ENCODE peak calls at places on chromosomes 12 and 14, in six cellular contexts. One of them, this sample, is unnamed.

GRCh38 chr12:52285172-52285745 is 6.1 kb downstream of the KRT81 start:
- DNase-seq in activated naive CD4-positive, alpha-beta T cell: no peak
- DNase-seq in AG10803: peak
- DNase-seq in amygdala: no peak
- DNase-seq in stimulated activated CD8-positive, alpha-beta memory T cell treated with anti-CD3 and anti-CD28 coated beads, Interleukin-2, amount 100 ng/mL, for 1 hour: no peak
- DNase-seq in HS-5: peak
- DNase-seq in this sample: no peak

GRCh38 chr12:12562016-12562483 is 613 bp downstream of the DUSP16 start:
- DNase-seq in activated naive CD4-positive, alpha-beta T cell: no peak
- DNase-seq in AG10803: peak
- DNase-seq in amygdala: peak
- DNase-seq in stimulated activated CD8-positive, alpha-beta memory T cell treated with anti-CD3 and anti-CD28 coated beads, Interleukin-2, amount 100 ng/mL, for 1 hour: no peak
- DNase-seq in HS-5: no peak
- DNase-seq in this sample: no peak

GRCh38 chr12:122876724-122877123 is 19.2 kb downstream of the VPS37B start:
- DNase-seq in activated naive CD4-positive, alpha-beta T cell: no peak
- DNase-seq in AG10803: no peak
- DNase-seq in amygdala: no peak
- DNase-seq in stimulated activated CD8-positive, alpha-beta memory T cell treated with anti-CD3 and anti-CD28 coated beads, Interleukin-2, amount 100 ng/mL, for 1 hour: no peak
- DNase-seq in HS-5: no peak
- DNase-seq in this sample: no peak

GRCh38 chr12:91704446-91704845 is 441.2 kb downstream of the BTG1 start:
- DNase-seq in activated naive CD4-positive, alpha-beta T cell: no peak
- DNase-seq in AG10803: no peak
- DNase-seq in amygdala: no peak
- DNase-seq in stimulated activated CD8-positive, alpha-beta memory T cell treated with anti-CD3 and anti-CD28 coated beads, Interleukin-2, amount 100 ng/mL, for 1 hour: no peak
- DNase-seq in HS-5: no peak
- DNase-seq in this sample: no peak

GRCh38 chr12:42446761-42447160 is 120.8 kb downstream of the PPHLN1 start:
- DNase-seq in activated naive CD4-positive, alpha-beta T cell: no peak
- DNase-seq in AG10803: no peak
- DNase-seq in amygdala: no peak
- DNase-seq in stimulated activated CD8-positive, alpha-beta memory T cell treated with anti-CD3 and anti-CD28 coated beads, Interleukin-2, amount 100 ng/mL, for 1 hour: no peak
- DNase-seq in HS-5: no peak
- DNase-seq in this sample: no peak

GRCh38 chr14:31410048-31410654 is 10.2 kb downstream of the HEATR5A start:
- DNase-seq in activated naive CD4-positive, alpha-beta T cell: no peak
- DNase-seq in AG10803: no peak
- DNase-seq in amygdala: no peak
- DNase-seq in stimulated activated CD8-positive, alpha-beta memory T cell treated with anti-CD3 and anti-CD28 coated beads, Interleukin-2, amount 100 ng/mL, for 1 hour: no peak
- DNase-seq in HS-5: no peak
- DNase-seq in this sample: no peak

GRCh38 chr12:20404576-20405346 is 36.4 kb downstream of the PDE3A start:
- DNase-seq in activated naive CD4-positive, alpha-beta T cell: no peak
- DNase-seq in AG10803: no peak
- DNase-seq in amygdala: no peak
- DNase-seq in stimulated activated CD8-positive, alpha-beta memory T cell treated with anti-CD3 and anti-CD28 coated beads, Interleukin-2, amount 100 ng/mL, for 1 hour: no peak
- DNase-seq in HS-5: peak
- DNase-seq in this sample: no peak

GRCh38 chr12:74441872-74442271 is 95.8 kb upstream of the ATXN7L3B start:
- DNase-seq in activated naive CD4-positive, alpha-beta T cell: no peak
- DNase-seq in AG10803: no peak
- DNase-seq in amygdala: no peak
- DNase-seq in stimulated activated CD8-positive, alpha-beta memory T cell treated with anti-CD3 and anti-CD28 coated beads, Interleukin-2, amount 100 ng/mL, for 1 hour: no peak
- DNase-seq in HS-5: no peak
- DNase-seq in this sample: no peak

GRCh38 chr14:29262979-29263378 is 496.4 kb downstream of the FOXG1 start:
- DNase-seq in activated naive CD4-positive, alpha-beta T cell: no peak
- DNase-seq in AG10803: no peak
- DNase-seq in amygdala: no peak
- DNase-seq in stimulated activated CD8-positive, alpha-beta memory T cell treated with anti-CD3 and anti-CD28 coated beads, Interleukin-2, amount 100 ng/mL, for 1 hour: no peak
- DNase-seq in HS-5: no peak
- DNase-seq in this sample: no peak

GRCh38 chr14:71202881-71203280 is 295.6 kb downstream of the PCNX1 start:
- DNase-seq in activated naive CD4-positive, alpha-beta T cell: no peak
- DNase-seq in AG10803: peak
- DNase-seq in amygdala: no peak
- DNase-seq in stimulated activated CD8-positive, alpha-beta memory T cell treated with anti-CD3 and anti-CD28 coated beads, Interleukin-2, amount 100 ng/mL, for 1 hour: no peak
- DNase-seq in HS-5: no peak
- DNase-seq in this sample: no peak

GRCh38 chr12:50971946-50972345 is 19.6 kb downstream of the HIGD1C start:
- DNase-seq in activated naive CD4-positive, alpha-beta T cell: no peak
- DNase-seq in AG10803: peak
- DNase-seq in amygdala: no peak
- DNase-seq in stimulated activated CD8-positive, alpha-beta memory T cell treated with anti-CD3 and anti-CD28 coated beads, Interleukin-2, amount 100 ng/mL, for 1 hour: no peak
- DNase-seq in HS-5: peak
- DNase-seq in this sample: no peak

GRCh38 chr14:104003616-104004015 is 61.3 kb upstream of the RD3L start:
- DNase-seq in activated naive CD4-positive, alpha-beta T cell: no peak
- DNase-seq in AG10803: no peak
- DNase-seq in amygdala: no peak
- DNase-seq in stimulated activated CD8-positive, alpha-beta memory T cell treated with anti-CD3 and anti-CD28 coated beads, Interleukin-2, amount 100 ng/mL, for 1 hour: no peak
- DNase-seq in HS-5: no peak
- DNase-seq in this sample: no peak

GRCh38 chr14:103095210-103095778 is 769 bp downstream of the EXOC3L4 start:
- DNase-seq in activated naive CD4-positive, alpha-beta T cell: no peak
- DNase-seq in AG10803: no peak
- DNase-seq in amygdala: no peak
- DNase-seq in stimulated activated CD8-positive, alpha-beta memory T cell treated with anti-CD3 and anti-CD28 coated beads, Interleukin-2, amount 100 ng/mL, for 1 hour: no peak
- DNase-seq in HS-5: no peak
- DNase-seq in this sample: no peak

GRCh38 chr12:114476159-114476558 is 70.2 kb upstream of the TBX5 start:
- DNase-seq in activated naive CD4-positive, alpha-beta T cell: no peak
- DNase-seq in AG10803: peak
- DNase-seq in amygdala: no peak
- DNase-seq in stimulated activated CD8-positive, alpha-beta memory T cell treated with anti-CD3 and anti-CD28 coated beads, Interleukin-2, amount 100 ng/mL, for 1 hour: no peak
- DNase-seq in HS-5: no peak
- DNase-seq in this sample: peak

GRCh38 chr12:113987261-113988063 is 21.3 kb upstream of the RBM19 start:
- DNase-seq in activated naive CD4-positive, alpha-beta T cell: no peak
- DNase-seq in AG10803: no peak
- DNase-seq in amygdala: no peak
- DNase-seq in stimulated activated CD8-positive, alpha-beta memory T cell treated with anti-CD3 and anti-CD28 coated beads, Interleukin-2, amount 100 ng/mL, for 1 hour: no peak
- DNase-seq in HS-5: no peak
- DNase-seq in this sample: no peak

GRCh38 chr14:80988742-80989429 is 33.5 kb downstream of the TSHR start:
- DNase-seq in activated naive CD4-positive, alpha-beta T cell: no peak
- DNase-seq in AG10803: no peak
- DNase-seq in amygdala: no peak
- DNase-seq in stimulated activated CD8-positive, alpha-beta memory T cell treated with anti-CD3 and anti-CD28 coated beads, Interleukin-2, amount 100 ng/mL, for 1 hour: no peak
- DNase-seq in HS-5: no peak
- DNase-seq in this sample: no peak

This sample was measured in DMS79.